ENCODE peak calls at places on chromosomes 11 and 22, in four cellular contexts. One of them, this sample, is unnamed.

GRCh38 chr11:1702506-1702905 is 5.5 kb downstream of the KRTAP5-6 start:
- DNase-seq in glutamatergic neuron: no peak
- DNase-seq in BJ: no peak
- DNase-seq in neural progenitor cell: no peak
- DNase-seq in this sample: no peak

GRCh38 chr11:12243511-12243910 is 133.1 kb downstream of the MICAL2 start:
- DNase-seq in glutamatergic neuron: no peak
- DNase-seq in BJ: no peak
- DNase-seq in neural progenitor cell: no peak
- DNase-seq in this sample: no peak

GRCh38 chr11:43579171-43579918 is 101.2 kb upstream of the HSD17B12 start:
- DNase-seq in glutamatergic neuron: peak
- DNase-seq in BJ: no peak
- DNase-seq in neural progenitor cell: peak
- DNase-seq in this sample: peak

GRCh38 chr22:26045051-26045450 is 124.2 kb upstream of the SEZ6L start:
- DNase-seq in neural progenitor cell: no peak
- DNase-seq in BJ: no peak
- DNase-seq in glutamatergic neuron: no peak
- DNase-seq in this sample: no peak

GRCh38 chr11:8168485-8169257 is at the start of gene RIC3:
- DNase-seq in BJ: no peak
- DNase-seq in neural progenitor cell: peak
- DNase-seq in glutamatergic neuron: peak
- DNase-seq in this sample: peak

GRCh38 chr22:50000587-50001387 is 11.8 kb downstream of the IL17REL start:
- DNase-seq in neural progenitor cell: no peak
- DNase-seq in glutamatergic neuron: no peak
- DNase-seq in BJ: no peak
- DNase-seq in this sample: no peak

GRCh38 chr22:42282252-42282942 is 11.9 kb upstream of the TCF20 start:
- DNase-seq in neural progenitor cell: no peak
- DNase-seq in BJ: no peak
- DNase-seq in glutamatergic neuron: no peak
- DNase-seq in this sample: no peak

GRCh38 chr11:61814958-61815789 is 1.6 kb downstream of the FADS1 start:
- DNase-seq in BJ: peak
- DNase-seq in glutamatergic neuron: peak
- DNase-seq in neural progenitor cell: peak
- DNase-seq in this sample: peak

GRCh38 chr11:111406091-111406490 is 27.0 kb upstream of the POU2AF1 start:
- DNase-seq in glutamatergic neuron: no peak
- DNase-seq in BJ: no peak
- DNase-seq in neural progenitor cell: no peak
- DNase-seq in this sample: no peak

GRCh38 chr22:25741692-25742626 is at the start of gene MYO18B:
- DNase-seq in BJ: no peak
- DNase-seq in neural progenitor cell: no peak
- DNase-seq in glutamatergic neuron: no peak
- DNase-seq in this sample: no peak

GRCh38 chr11:126696976-126697375 is 303.6 kb downstream of the KIRREL3 start:
- DNase-seq in neural progenitor cell: no peak
- DNase-seq in BJ: no peak
- DNase-seq in glutamatergic neuron: no peak
- DNase-seq in this sample: no peak

GRCh38 chr11:103079833-103080232 is 12.1 kb downstream of the DCUN1D5 start:
- DNase-seq in BJ: no peak
- DNase-seq in neural progenitor cell: no peak
- DNase-seq in glutamatergic neuron: no peak
- DNase-seq in this sample: no peak

GRCh38 chr11:119147604-119148333 is 1.1 kb upstream of the ABCG4 start:
- DNase-seq in BJ: no peak
- DNase-seq in glutamatergic neuron: no peak
- DNase-seq in neural progenitor cell: peak
- DNase-seq in this sample: no peak

GRCh38 chr11:74449369-74449931 is 17.9 kb downstream of the KCNE3 start:
- DNase-seq in glutamatergic neuron: no peak
- DNase-seq in BJ: peak
- DNase-seq in neural progenitor cell: peak
- DNase-seq in this sample: peak

GRCh38 chr11:31643831-31644230 is 134.3 kb downstream of the ELP4 start:
- DNase-seq in glutamatergic neuron: no peak
- DNase-seq in neural progenitor cell: no peak
- DNase-seq in BJ: peak
- DNase-seq in this sample: no peak

GRCh38 chr11:113034591-113034990 is 73.4 kb downstream of the NCAM1 start:
- DNase-seq in glutamatergic neuron: no peak
- DNase-seq in BJ: no peak
- DNase-seq in neural progenitor cell: no peak
- DNase-seq in this sample: no peak

GRCh38 chr22:41902016-41902415 is 12.9 kb downstream of the SHISA8 start:
- DNase-seq in BJ: no peak
- DNase-seq in neural progenitor cell: no peak
- DNase-seq in glutamatergic neuron: no peak
- DNase-seq in this sample: no peak

GRCh38 chr11:11816511-11817319 is 25.1 kb upstream of the USP47 start:
- DNase-seq in neural progenitor cell: no peak
- DNase-seq in glutamatergic neuron: no peak
- DNase-seq in BJ: no peak
- DNase-seq in this sample: no peak

GRCh38 chr11:105825141-105825540 is 196.9 kb downstream of the MSANTD4 start:
- DNase-seq in BJ: no peak
- DNase-seq in neural progenitor cell: no peak
- DNase-seq in glutamatergic neuron: no peak
- DNase-seq in this sample: no peak

GRCh38 chr11:69274531-69275016 is 19.4 kb upstream of the MYEOV start:
- DNase-seq in neural progenitor cell: no peak
- DNase-seq in BJ: no peak
- DNase-seq in glutamatergic neuron: no peak
- DNase-seq in this sample: no peak

GRCh38 chr11:19474954-19475811 is 234.4 kb upstream of the E2F8 start:
- DNase-seq in BJ: no peak
- DNase-seq in glutamatergic neuron: no peak
- DNase-seq in neural progenitor cell: peak
- DNase-seq in this sample: no peak

GRCh38 chr22:23023294-23023693 is 47.0 kb upstream of the GNAZ start:
- DNase-seq in BJ: no peak
- DNase-seq in neural progenitor cell: no peak
- DNase-seq in glutamatergic neuron: no peak
- DNase-seq in this sample: no peak

GRCh38 chr11:22922672-22923071 is 62.4 kb upstream of the CCDC179 start:
- DNase-seq in BJ: no peak
- DNase-seq in neural progenitor cell: peak
- DNase-seq in glutamatergic neuron: no peak
- DNase-seq in this sample: no peak

GRCh38 chr11:57873196-57873911 is 111.8 kb downstream of the CTNND1 start:
- DNase-seq in glutamatergic neuron: no peak
- DNase-seq in neural progenitor cell: no peak
- DNase-seq in BJ: no peak
- DNase-seq in this sample: no peak

GRCh38 chr11:33151411-33151810 is 9.9 kb downstream of the CSTF3 start:
- DNase-seq in neural progenitor cell: no peak
- DNase-seq in glutamatergic neuron: no peak
- DNase-seq in BJ: no peak
- DNase-seq in this sample: no peak

GRCh38 chr11:101407324-101407723 is 176.5 kb downstream of the TRPC6 start:
- DNase-seq in glutamatergic neuron: no peak
- DNase-seq in BJ: no peak
- DNase-seq in neural progenitor cell: no peak
- DNase-seq in this sample: no peak

GRCh38 chr11:74288911-74289310 is 22.5 kb downstream of the P4HA3 start:
- DNase-seq in BJ: no peak
- DNase-seq in neural progenitor cell: no peak
- DNase-seq in glutamatergic neuron: no peak
- DNase-seq in this sample: no peak

GRCh38 chr11:75547177-75547576 is 14.9 kb upstream of the SERPINH1 start:
- DNase-seq in neural progenitor cell: no peak
- DNase-seq in glutamatergic neuron: no peak
- DNase-seq in BJ: no peak
- DNase-seq in this sample: no peak

GRCh38 chr11:61737131-61737530 is 15.3 kb upstream of the MYRF start:
- DNase-seq in BJ: no peak
- DNase-seq in glutamatergic neuron: no peak
- DNase-seq in neural progenitor cell: no peak
- DNase-seq in this sample: no peak

GRCh38 chr22:23034621-23035556 is 35.4 kb upstream of the GNAZ start:
- DNase-seq in neural progenitor cell: no peak
- DNase-seq in BJ: no peak
- DNase-seq in glutamatergic neuron: peak
- DNase-seq in this sample: no peak

GRCh38 chr22:27416553-27417427 is 384.8 kb downstream of the MN1 start:
- DNase-seq in glutamatergic neuron: no peak
- DNase-seq in neural progenitor cell: peak
- DNase-seq in BJ: peak
- DNase-seq in this sample: no peak
- TF ChIP-seq CTCF in glutamatergic neuron: no peak
- TF ChIP-seq CTCF in neural progenitor cell: no peak
- TF ChIP-seq CTCF in BJ: no peak
- TF ChIP-seq CTCF in this sample: no peak

DNA sequence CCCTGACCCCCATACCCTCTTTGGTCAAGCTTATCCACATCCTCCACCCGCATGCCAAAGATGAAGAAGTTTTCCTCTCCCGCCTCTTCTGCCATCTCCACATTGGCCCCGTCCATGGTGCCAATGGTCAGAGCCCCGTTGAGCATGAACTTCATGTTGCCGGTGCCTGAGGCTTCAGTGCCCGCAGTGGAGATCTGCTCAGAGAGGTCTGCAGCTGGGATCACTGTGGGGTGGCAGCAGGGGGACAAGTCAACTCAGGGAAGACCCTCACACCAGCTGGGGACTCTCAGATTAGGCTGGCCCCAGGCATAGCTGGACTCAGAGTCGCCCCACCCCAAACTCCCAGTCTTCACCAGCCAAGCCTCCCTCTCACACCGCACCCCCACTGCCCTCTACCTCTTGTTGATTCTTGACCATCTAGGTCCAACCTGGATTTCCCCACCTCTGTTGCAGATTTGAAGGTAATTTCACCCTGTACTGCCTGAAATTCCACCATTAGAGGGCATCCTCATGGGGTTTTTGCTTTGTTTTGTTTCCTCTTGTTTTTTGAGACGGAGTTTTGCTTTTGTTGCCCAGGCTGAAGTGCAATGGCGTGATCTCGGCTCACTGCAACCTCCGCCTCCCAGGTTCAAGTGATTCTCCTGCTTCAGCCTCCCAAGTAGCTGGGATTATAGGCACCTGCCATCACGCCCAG is 6.6 kb upstream of the RASGRP2 start:
- DNase-seq in BJ: no peak
- DNase-seq in neural progenitor cell: no peak
- DNase-seq in glutamatergic neuron: no peak
- DNase-seq in this sample: no peak
- TF ChIP-seq CTCF in BJ: no peak
- TF ChIP-seq CTCF in neural progenitor cell: peak
- TF ChIP-seq CTCF in glutamatergic neuron: no peak
- TF ChIP-seq CTCF in this sample: no peak

GRCh38 chr22:31199187-31199586 is 12.9 kb upstream of the LIMK2 start:
- DNase-seq in BJ: no peak
- DNase-seq in neural progenitor cell: no peak
- DNase-seq in glutamatergic neuron: no peak
- DNase-seq in this sample: no peak
- TF ChIP-seq CTCF in BJ: no peak
- TF ChIP-seq CTCF in neural progenitor cell: peak
- TF ChIP-seq CTCF in glutamatergic neuron: no peak
- TF ChIP-seq CTCF in this sample: peak

DNA sequence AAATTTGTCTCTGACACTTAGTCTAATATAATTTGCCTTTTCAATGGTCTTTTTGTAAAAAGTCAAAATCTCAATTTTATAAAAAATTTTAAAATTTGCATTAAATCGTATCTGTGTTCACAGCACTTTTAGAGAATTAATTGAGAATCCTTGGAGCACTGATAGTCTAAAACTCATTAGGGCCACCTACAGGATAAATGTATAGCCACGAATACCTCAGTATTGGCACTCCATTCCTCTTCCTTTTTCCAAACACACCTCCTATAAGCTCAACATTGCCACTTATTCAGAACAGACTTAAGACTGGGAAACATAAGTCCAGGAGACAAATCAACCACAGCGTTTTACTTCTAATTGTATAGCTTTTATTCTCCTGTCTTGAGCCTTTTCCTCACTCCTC is 776.0 kb upstream of the ARHGAP42 start:
- DNase-seq in BJ: no peak
- DNase-seq in neural progenitor cell: peak
- DNase-seq in glutamatergic neuron: no peak
- DNase-seq in this sample: no peak
- TF ChIP-seq CTCF in BJ: no peak
- TF ChIP-seq CTCF in neural progenitor cell: peak
- TF ChIP-seq CTCF in glutamatergic neuron: no peak
- TF ChIP-seq CTCF in this sample: no peak

GRCh38 chr22:38826801-38827200 is 17.0 kb downstream of the NPTXR start:
- DNase-seq in neural progenitor cell: no peak
- DNase-seq in glutamatergic neuron: no peak
- DNase-seq in BJ: no peak
- DNase-seq in this sample: no peak

GRCh38 chr22:38826386-38826785 is 17.4 kb downstream of the NPTXR start:
- DNase-seq in glutamatergic neuron: no peak
- DNase-seq in neural progenitor cell: no peak
- DNase-seq in BJ: no peak
- DNase-seq in this sample: no peak

GRCh38 chr22:38823637-38824036 is 20.2 kb downstream of the NPTXR start:
- DNase-seq in neural progenitor cell: no peak
- DNase-seq in BJ: no peak
- DNase-seq in glutamatergic neuron: no peak
- DNase-seq in this sample: no peak

GRCh38 chr22:38823076-38823475 is 20.8 kb downstream of the NPTXR start:
- DNase-seq in BJ: no peak
- DNase-seq in glutamatergic neuron: no peak
- DNase-seq in neural progenitor cell: no peak
- DNase-seq in this sample: no peak

GRCh38 chr22:38824587-38824986 is 19.2 kb downstream of the NPTXR start:
- DNase-seq in neural progenitor cell: peak
- DNase-seq in glutamatergic neuron: no peak
- DNase-seq in BJ: no peak
- DNase-seq in this sample: peak
- TF ChIP-seq CTCF in neural progenitor cell: peak
- TF ChIP-seq CTCF in glutamatergic neuron: no peak
- TF ChIP-seq CTCF in BJ: peak
- TF ChIP-seq CTCF in this sample: peak

GRCh38 chr22:21984793-21985192 is 2.2 kb upstream of the TOP3B start:
- DNase-seq in glutamatergic neuron: peak
- DNase-seq in neural progenitor cell: peak
- DNase-seq in BJ: no peak
- DNase-seq in this sample: peak
- TF ChIP-seq CTCF in glutamatergic neuron: peak
- TF ChIP-seq CTCF in neural progenitor cell: peak
- TF ChIP-seq CTCF in BJ: peak
- TF ChIP-seq CTCF in this sample: peak

GRCh38 chr11:26286472-26287066 is 45.4 kb upstream of the ANO3 start:
- DNase-seq in BJ: no peak
- DNase-seq in glutamatergic neuron: peak
- DNase-seq in neural progenitor cell: peak
- DNase-seq in this sample: peak
- TF ChIP-seq CTCF in BJ: peak
- TF ChIP-seq CTCF in glutamatergic neuron: peak
- TF ChIP-seq CTCF in neural progenitor cell: peak
- TF ChIP-seq CTCF in this sample: no peak

GRCh38 chr11:63670738-63671321 is 346 bp downstream of the ATL3 start:
- DNase-seq in BJ: no peak
- DNase-seq in neural progenitor cell: peak
- DNase-seq in glutamatergic neuron: peak
- DNase-seq in this sample: peak
- TF ChIP-seq CTCF in BJ: peak
- TF ChIP-seq CTCF in neural progenitor cell: peak
- TF ChIP-seq CTCF in glutamatergic neuron: no peak
- TF ChIP-seq CTCF in this sample: no peak

This sample was measured in endothelial cell.